ENCODE peak calls at places on chromosomes 4 and X, in eight cellular contexts. Q is MM.1S, U is IMR-90, P is H9, N is K562, F is fibroblast of lung, I is GM23338, W is HepG2. B is an unnamed sample.

GRCh38 chr4:15832523-15833451 is 54.7 kb downstream of the CD38 start:
- DNase-seq in F (no peak), U (no peak), N (no peak), Q (no peak), P (no peak), I (no peak), W (no peak), B (peak)

GRCh38 chr4:162061214-162061613 is 102.6 kb downstream of the FSTL5 start:
- DNase-seq in Q (no peak), F (peak), P (peak), U (no peak), N (no peak), W (no peak), I (peak), B (peak)

GRCh38 chr4:7041851-7042696 is 1.1 kb upstream of the TADA2B start:
- DNase-seq in W (no peak), U (peak), P (peak), N (peak), F (peak), Q (no peak), I (peak), B (no peak)

GRCh38 chr4:105808459-105809041 is 86.7 kb upstream of the NPNT start:
- DNase-seq in W (no peak), F (peak), U (peak), I (no peak), N (no peak), P (no peak), Q (no peak), B (peak)

GRCh38 chr4:118035309-118035708 is 1.0 kb downstream of the NDST3 start:
- DNase-seq in F (no peak), U (no peak), W (no peak), I (no peak), Q (no peak), N (no peak), P (no peak), B (no peak)

GRCh38 chr4:73828945-73829344 is 7.5 kb upstream of the CXCL6 start:
- DNase-seq in Q (no peak), F (peak), P (no peak), I (no peak), U (peak), W (no peak), N (no peak), B (peak)

GRCh38 chr4:128880662-128881061 is 71.2 kb downstream of the JADE1 start:
- DNase-seq in Q (no peak), U (peak), P (no peak), N (no peak), W (no peak), I (no peak), F (no peak), B (no peak)

GRCh38 chrX:46597208-46597607 is 23.6 kb downstream of the CHST7 start:
- DNase-seq in W (no peak), U (no peak), I (no peak), P (no peak), N (no peak), Q (no peak), F (no peak), B (no peak)

GRCh38 chr4:112817933-112818921 is 181.3 kb downstream of the LARP7 start:
- DNase-seq in F (peak), U (peak), Q (peak), I (peak), P (peak), W (peak), N (no peak), B (peak)

GRCh38 chr4:100738388-100739165 is 220.8 kb upstream of the EMCN start:
- DNase-seq in N (no peak), P (no peak), U (peak), F (peak), W (no peak), I (no peak), Q (no peak), B (peak)

GRCh38 chr4:124713213-124713592 is 671 bp upstream of the ANKRD50 start:
- DNase-seq in P (peak), F (peak), Q (peak), W (peak), U (peak), I (no peak), N (peak), B (peak)

GRCh38 chr4:47471064-47471463 is 7.6 kb upstream of the COMMD8 start:
- DNase-seq in F (peak), Q (no peak), I (no peak), W (no peak), P (no peak), U (no peak), N (no peak), B (no peak)

GRCh38 chr4:47468686-47469365 is 5.3 kb upstream of the COMMD8 start:
- DNase-seq in F (peak), P (no peak), W (no peak), U (peak), Q (no peak), N (no peak), I (no peak), B (no peak)

GRCh38 chr4:47471591-47471990 is 8.1 kb upstream of the COMMD8 start:
- DNase-seq in N (no peak), I (no peak), P (no peak), W (peak), U (no peak), F (no peak), Q (no peak), B (no peak)

GRCh38 chr4:47473351-47473750 is 9.8 kb upstream of the COMMD8 start:
- DNase-seq in I (no peak), P (no peak), U (no peak), F (no peak), N (no peak), Q (no peak), W (no peak), B (no peak)

DNA sequence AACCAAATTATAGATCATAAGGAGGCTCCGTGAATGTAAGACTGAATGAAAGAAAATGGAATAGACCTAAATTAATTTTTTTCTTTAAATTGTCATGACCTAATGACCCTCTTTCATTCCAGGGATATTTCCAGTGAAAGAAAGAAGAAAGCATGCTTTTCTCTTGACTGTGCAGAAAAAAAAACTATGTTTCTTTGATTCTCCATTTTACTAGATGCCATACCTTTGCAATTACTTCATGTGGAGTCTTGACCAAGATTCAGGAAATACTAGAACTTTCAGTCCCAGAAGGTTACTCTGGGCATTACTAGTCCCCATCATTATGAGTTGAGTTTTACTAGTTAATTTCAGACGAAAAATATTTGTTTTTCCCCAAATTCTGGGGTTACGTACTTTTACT is 6.4 kb upstream of the COMMD8 start:
- DNase-seq in Q (no peak), W (no peak), I (no peak), U (peak), P (no peak), F (peak), N (no peak), B (no peak)
- H2AFZ ChIP-seq in Q (no peak), W (no peak), I (no peak), U (no peak), P (no peak), F (no peak), N (no peak), B (no peak)

GRCh38 chrX:50920132-50920531 is 9.6 kb downstream of the BMP15 start:
- DNase-seq in W (peak), Q (no peak), N (no peak), P (no peak), F (peak), U (peak), I (peak), B (peak)
- TF ChIP-seq CTCF in W (peak), Q (peak), N (peak), P (peak), F (peak), U (peak), I (peak), B (peak)

GRCh38 chrX:140821280-140821679 is 111.7 kb downstream of the LINC00632 start:
- DNase-seq in P (peak), N (no peak), I (peak), F (no peak), W (no peak), U (no peak), Q (peak), B (no peak)

GRCh38 chrX:140817943-140818342 is 108.4 kb downstream of the LINC00632 start:
- DNase-seq in F (peak), W (no peak), U (peak), N (no peak), I (peak), Q (peak), P (no peak), B (no peak)

GRCh38 chrX:140822861-140823260 is 113.3 kb downstream of the LINC00632 start:
- DNase-seq in P (no peak), I (no peak), F (no peak), W (no peak), Q (peak), N (no peak), U (no peak), B (no peak)

GRCh38 chrX:140822184-140822583 is 112.6 kb downstream of the LINC00632 start:
- DNase-seq in N (no peak), F (no peak), W (no peak), I (no peak), U (no peak), P (no peak), Q (peak), B (no peak)
- H2AFZ ChIP-seq in N (no peak), F (no peak), W (no peak), I (no peak), U (no peak), P (no peak), Q (no peak), B (no peak)

DNA sequence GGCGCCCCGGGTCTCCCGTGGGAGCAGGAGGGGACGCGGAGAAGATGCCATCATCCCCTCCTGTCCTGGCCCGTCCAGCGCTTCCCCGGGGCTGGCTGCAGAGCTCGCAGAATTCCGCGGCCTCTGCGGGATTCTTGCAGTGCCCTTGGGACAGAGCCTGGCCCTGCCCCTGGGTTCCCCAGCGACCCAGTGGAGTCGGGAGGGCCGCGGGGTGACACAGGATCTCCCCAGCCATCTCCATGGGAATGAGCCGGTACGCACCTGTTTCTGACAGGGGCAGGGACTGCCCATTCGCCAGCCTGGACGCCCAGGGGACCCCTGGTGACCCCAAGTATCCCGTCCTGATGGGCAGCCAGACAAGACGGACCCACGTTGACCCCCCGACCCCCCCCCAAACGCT is 482 bp downstream of the FAM9C start:
- DNase-seq in F (no peak), N (no peak), I (no peak), P (no peak), U (no peak), Q (no peak), W (no peak), B (no peak)
- TF ChIP-seq CTCF in F (no peak), N (no peak), I (no peak), P (no peak), U (no peak), Q (no peak), W (no peak), B (no peak)

DNA sequence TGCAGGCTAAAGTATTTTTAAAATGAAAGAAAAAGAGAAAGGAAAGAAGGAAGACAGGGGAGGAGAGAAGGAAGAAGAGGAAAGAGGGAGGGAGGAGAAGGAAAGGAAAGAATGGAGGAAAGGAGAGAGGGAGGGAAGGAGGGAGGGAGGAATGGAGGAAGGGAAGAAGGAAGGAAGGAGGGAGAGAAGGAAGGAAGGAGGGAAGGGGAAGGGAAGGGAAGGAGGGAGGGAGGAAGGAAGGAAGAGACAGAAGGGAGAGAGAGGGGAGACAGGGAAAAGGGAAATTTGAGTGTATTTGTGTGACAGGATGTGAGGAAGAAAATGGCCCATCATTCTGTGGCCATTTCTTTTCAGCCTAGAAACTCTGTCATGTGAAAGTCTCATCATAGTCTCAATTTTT is 14.9 kb upstream of the PLAC1 start:
- DNase-seq in W (no peak), U (no peak), Q (no peak), I (no peak), P (no peak), F (no peak), N (no peak), B (no peak)
- H2AFZ ChIP-seq in W (no peak), U (no peak), Q (no peak), I (no peak), P (no peak), F (no peak), N (no peak), B (peak)

DNA sequence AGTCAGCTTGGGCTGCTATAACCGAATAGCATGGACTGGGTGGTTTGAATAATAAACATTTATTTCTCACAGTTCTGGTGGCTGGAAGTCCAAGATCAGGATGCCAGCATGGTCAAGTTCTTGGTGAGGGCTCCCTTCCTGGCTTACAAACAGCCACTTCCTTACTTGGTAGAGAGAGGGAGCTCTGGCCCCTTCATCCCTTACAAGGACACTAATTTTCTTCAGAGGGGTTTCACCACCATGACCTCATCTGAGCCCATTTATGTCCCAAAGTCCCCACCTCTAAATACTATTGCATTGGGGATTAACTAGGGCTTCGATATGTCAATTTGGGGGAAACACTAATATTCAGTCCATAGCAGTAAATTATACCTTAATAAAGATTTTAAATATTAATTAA is 61.8 kb downstream of the CLNK start:
- DNase-seq in Q (peak), P (no peak), I (peak), W (no peak), F (no peak), N (no peak), U (no peak), B (no peak)
- TF ChIP-seq CTCF in Q (peak), P (peak), I (peak), W (peak), F (no peak), N (peak), U (peak), B (no peak)

GRCh38 chrX:64571011-64571410 is 175.8 kb upstream of the MTMR8 start:
- DNase-seq in Q (no peak), I (peak), U (no peak), N (no peak), P (peak), W (no peak), F (no peak), B (no peak)
- H2AFZ ChIP-seq in Q (no peak), I (no peak), U (no peak), N (no peak), P (no peak), W (no peak), F (no peak), B (no peak)

GRCh38 chr4:82890913-82891727 is at the start of gene SEC31A:
- DNase-seq in N (peak), P (peak), U (peak), W (peak), Q (peak), F (peak), I (peak), B (peak)
- TF ChIP-seq CTCF in N (peak), P (peak), U (no peak), W (peak), Q (no peak), F (no peak), I (no peak), B (no peak)

B was measured in mammary epithelial cell.